ENCODE peak calls at places on chromosomes 12 and 14, in six cellular contexts. One of them, this sample, is unnamed.

GRCh38 chr12:85642810-85643209 is 193.4 kb downstream of the RASSF9 start:
- DNase-seq in trophoblast cell: peak
- DNase-seq in H9: no peak
- DNase-seq in IMR-90: peak
- DNase-seq in neuronal stem cell: no peak
- DNase-seq in H1: no peak
- DNase-seq in this sample: peak

GRCh38 chr12:94289551-94290312 is 141.4 kb downstream of the PLXNC1 start:
- DNase-seq in H9: no peak
- DNase-seq in IMR-90: peak
- DNase-seq in trophoblast cell: peak
- DNase-seq in neuronal stem cell: no peak
- DNase-seq in H1: no peak
- DNase-seq in this sample: peak

GRCh38 chr12:26833692-26834168 is 736 bp upstream of the ITPR2 start:
- DNase-seq in neuronal stem cell: peak
- DNase-seq in H1: no peak
- DNase-seq in IMR-90: peak
- DNase-seq in H9: peak
- DNase-seq in trophoblast cell: peak
- DNase-seq in this sample: peak

GRCh38 chr12:112401054-112401453 is 8.4 kb downstream of the RPL6 start:
- DNase-seq in trophoblast cell: no peak
- DNase-seq in H1: no peak
- DNase-seq in H9: no peak
- DNase-seq in neuronal stem cell: no peak
- DNase-seq in IMR-90: no peak
- DNase-seq in this sample: no peak

GRCh38 chr12:64610660-64611429 is 550 bp downstream of the RASSF3 start:
- DNase-seq in H1: no peak
- DNase-seq in IMR-90: peak
- DNase-seq in neuronal stem cell: peak
- DNase-seq in H9: peak
- DNase-seq in trophoblast cell: peak
- DNase-seq in this sample: peak

GRCh38 chr14:68807987-68808386 is 15.1 kb upstream of the ZFP36L1 start:
- DNase-seq in IMR-90: no peak
- DNase-seq in trophoblast cell: no peak
- DNase-seq in neuronal stem cell: no peak
- DNase-seq in H1: no peak
- DNase-seq in H9: no peak
- DNase-seq in this sample: no peak

GRCh38 chr12:19694627-19695026 is 255.3 kb downstream of the AEBP2 start:
- DNase-seq in H9: no peak
- DNase-seq in H1: no peak
- DNase-seq in neuronal stem cell: no peak
- DNase-seq in trophoblast cell: no peak
- DNase-seq in IMR-90: peak
- DNase-seq in this sample: peak

GRCh38 chr12:65998536-65999530 is 131.7 kb downstream of the LLPH start:
- DNase-seq in trophoblast cell: peak
- DNase-seq in H1: no peak
- DNase-seq in IMR-90: peak
- DNase-seq in neuronal stem cell: no peak
- DNase-seq in H9: no peak
- DNase-seq in this sample: no peak

GRCh38 chr14:35576856-35577255 is 42.9 kb downstream of the INSM2 start:
- DNase-seq in H9: no peak
- DNase-seq in trophoblast cell: no peak
- DNase-seq in IMR-90: no peak
- DNase-seq in neuronal stem cell: no peak
- DNase-seq in H1: no peak
- DNase-seq in this sample: no peak

GRCh38 chr12:52025301-52026172 is 18.8 kb downstream of the TAMALIN start:
- DNase-seq in trophoblast cell: peak
- DNase-seq in neuronal stem cell: peak
- DNase-seq in H9: peak
- DNase-seq in H1: no peak
- DNase-seq in IMR-90: peak
- DNase-seq in this sample: peak

GRCh38 chr14:49920935-49921334 is 28.1 kb downstream of the ARF6 start:
- DNase-seq in H9: no peak
- DNase-seq in IMR-90: no peak
- DNase-seq in neuronal stem cell: no peak
- DNase-seq in trophoblast cell: peak
- DNase-seq in H1: no peak
- DNase-seq in this sample: no peak

GRCh38 chr14:76773956-76774355 is 12.7 kb downstream of the VASH1 start:
- DNase-seq in IMR-90: no peak
- DNase-seq in H1: no peak
- DNase-seq in neuronal stem cell: no peak
- DNase-seq in trophoblast cell: peak
- DNase-seq in H9: peak
- DNase-seq in this sample: no peak
- H2AFZ ChIP-seq in IMR-90: no peak
- H2AFZ ChIP-seq in H1: no peak
- H2AFZ ChIP-seq in neuronal stem cell: no peak
- H2AFZ ChIP-seq in trophoblast cell: no peak
- H2AFZ ChIP-seq in H9: no peak
- H2AFZ ChIP-seq in this sample: no peak

DNA sequence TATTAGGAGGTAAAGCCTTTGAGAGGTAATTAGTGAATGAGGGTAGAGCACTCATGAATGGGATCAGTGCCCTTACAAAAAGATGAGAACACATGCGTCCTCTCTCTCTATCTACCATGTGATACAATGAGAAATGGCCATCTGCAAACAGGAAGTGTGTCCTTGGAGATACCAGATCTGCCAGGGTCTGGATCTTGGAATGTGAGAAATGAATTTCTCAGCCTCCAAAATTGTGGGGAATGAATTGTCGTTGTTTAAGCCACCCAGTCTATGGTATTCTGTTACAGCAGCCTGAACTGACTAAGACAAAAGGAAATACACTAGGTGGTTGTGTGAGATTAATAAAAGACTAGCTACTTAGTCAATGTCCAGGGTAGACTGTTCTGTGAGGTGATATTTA is 366.6 kb downstream of the NELL2 start:
- DNase-seq in H1: no peak
- DNase-seq in trophoblast cell: peak
- DNase-seq in IMR-90: no peak
- DNase-seq in neuronal stem cell: peak
- DNase-seq in H9: no peak
- DNase-seq in this sample: peak
- H4K91ac ChIP-seq in H1: no peak
- H4K91ac ChIP-seq in trophoblast cell: no peak
- H4K91ac ChIP-seq in IMR-90: no peak
- H4K91ac ChIP-seq in neuronal stem cell: no peak
- H4K91ac ChIP-seq in H9: no peak
- H4K91ac ChIP-seq in this sample: no peak

GRCh38 chr12:95326855-95327254 is 109.2 kb downstream of the VEZT start:
- DNase-seq in H9: no peak
- DNase-seq in trophoblast cell: no peak
- DNase-seq in IMR-90: no peak
- DNase-seq in neuronal stem cell: no peak
- DNase-seq in H1: no peak
- DNase-seq in this sample: no peak
- H2AFZ ChIP-seq in H9: no peak
- H2AFZ ChIP-seq in trophoblast cell: no peak
- H2AFZ ChIP-seq in IMR-90: no peak
- H2AFZ ChIP-seq in neuronal stem cell: no peak
- H2AFZ ChIP-seq in H1: no peak
- H2AFZ ChIP-seq in this sample: no peak

GRCh38 chr14:103288076-103288766 is 45.8 kb upstream of the EIF5 start:
- DNase-seq in H9: no peak
- DNase-seq in neuronal stem cell: no peak
- DNase-seq in H1: no peak
- DNase-seq in trophoblast cell: no peak
- DNase-seq in IMR-90: no peak
- DNase-seq in this sample: no peak
- H4K91ac ChIP-seq in H9: no peak
- H4K91ac ChIP-seq in neuronal stem cell: no peak
- H4K91ac ChIP-seq in H1: no peak
- H4K91ac ChIP-seq in trophoblast cell: no peak
- H4K91ac ChIP-seq in IMR-90: no peak
- H4K91ac ChIP-seq in this sample: no peak

GRCh38 chr12:127130506-127131100 is 1136.4 kb upstream of the TMEM132C start:
- DNase-seq in trophoblast cell: no peak
- DNase-seq in H9: no peak
- DNase-seq in IMR-90: no peak
- DNase-seq in H1: no peak
- DNase-seq in neuronal stem cell: no peak
- DNase-seq in this sample: no peak

GRCh38 chr12:127127887-127128286 is 1139.1 kb upstream of the TMEM132C start:
- DNase-seq in neuronal stem cell: no peak
- DNase-seq in trophoblast cell: no peak
- DNase-seq in H1: no peak
- DNase-seq in IMR-90: no peak
- DNase-seq in H9: no peak
- DNase-seq in this sample: no peak

DNA sequence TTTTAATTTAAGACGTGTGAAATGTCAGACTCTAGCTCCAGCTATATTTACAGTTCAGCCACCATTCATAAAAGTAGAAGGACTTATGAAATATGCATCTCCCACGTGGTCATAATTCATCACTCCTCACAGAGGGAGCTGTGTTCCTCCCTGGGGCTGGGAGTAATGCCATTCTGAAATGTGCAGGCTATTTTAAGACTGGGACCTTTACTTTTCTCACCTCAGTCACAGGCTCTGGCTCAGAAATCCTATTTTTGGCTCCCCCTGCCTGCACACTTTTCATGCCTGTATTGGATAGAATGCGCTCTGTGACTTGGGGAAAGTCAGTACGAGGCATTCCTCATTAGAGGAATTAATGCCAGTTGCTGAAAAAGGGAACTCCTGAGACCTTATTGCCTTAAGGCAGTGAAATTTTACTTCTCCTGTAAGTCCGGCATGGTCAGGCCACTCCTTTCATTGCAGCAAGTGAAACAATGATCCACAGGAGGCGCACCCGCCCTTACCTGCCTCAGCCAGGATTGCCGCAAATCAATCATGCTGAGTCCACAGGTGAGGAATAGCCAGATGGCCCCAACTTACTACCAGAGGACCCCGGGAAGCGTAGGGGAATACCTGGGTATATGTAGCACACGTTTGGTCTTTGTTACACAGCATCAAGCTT is 1133.2 kb upstream of the TMEM132C start:
- DNase-seq in H1: no peak
- DNase-seq in IMR-90: no peak
- DNase-seq in H9: peak
- DNase-seq in neuronal stem cell: no peak
- DNase-seq in trophoblast cell: no peak
- DNase-seq in this sample: no peak
- H2AFZ ChIP-seq in H1: peak
- H2AFZ ChIP-seq in IMR-90: no peak
- H2AFZ ChIP-seq in H9: no peak
- H2AFZ ChIP-seq in neuronal stem cell: no peak
- H2AFZ ChIP-seq in trophoblast cell: no peak
- H2AFZ ChIP-seq in this sample: no peak

GRCh38 chr12:5573390-5573789 is 141.5 kb downstream of the NTF3 start:
- DNase-seq in trophoblast cell: no peak
- DNase-seq in neuronal stem cell: no peak
- DNase-seq in IMR-90: no peak
- DNase-seq in H1: no peak
- DNase-seq in H9: no peak
- DNase-seq in this sample: no peak

GRCh38 chr12:5568325-5568981 is 136.5 kb downstream of the NTF3 start:
- DNase-seq in H9: no peak
- DNase-seq in neuronal stem cell: no peak
- DNase-seq in H1: no peak
- DNase-seq in trophoblast cell: peak
- DNase-seq in IMR-90: peak
- DNase-seq in this sample: no peak

GRCh38 chr12:5567021-5567744 is 135.3 kb downstream of the NTF3 start:
- DNase-seq in H1: no peak
- DNase-seq in neuronal stem cell: no peak
- DNase-seq in H9: peak
- DNase-seq in trophoblast cell: no peak
- DNase-seq in IMR-90: peak
- DNase-seq in this sample: peak

GRCh38 chr12:5576011-5576410 is 144.1 kb downstream of the NTF3 start:
- DNase-seq in trophoblast cell: no peak
- DNase-seq in H9: no peak
- DNase-seq in neuronal stem cell: no peak
- DNase-seq in H1: no peak
- DNase-seq in IMR-90: no peak
- DNase-seq in this sample: no peak

GRCh38 chr12:5571115-5571514 is 139.2 kb downstream of the NTF3 start:
- DNase-seq in IMR-90: no peak
- DNase-seq in trophoblast cell: peak
- DNase-seq in H9: no peak
- DNase-seq in H1: no peak
- DNase-seq in neuronal stem cell: no peak
- DNase-seq in this sample: no peak
- H4K91ac ChIP-seq in IMR-90: no peak
- H4K91ac ChIP-seq in trophoblast cell: no peak
- H4K91ac ChIP-seq in H9: no peak
- H4K91ac ChIP-seq in H1: no peak
- H4K91ac ChIP-seq in neuronal stem cell: no peak
- H4K91ac ChIP-seq in this sample: no peak

DNA sequence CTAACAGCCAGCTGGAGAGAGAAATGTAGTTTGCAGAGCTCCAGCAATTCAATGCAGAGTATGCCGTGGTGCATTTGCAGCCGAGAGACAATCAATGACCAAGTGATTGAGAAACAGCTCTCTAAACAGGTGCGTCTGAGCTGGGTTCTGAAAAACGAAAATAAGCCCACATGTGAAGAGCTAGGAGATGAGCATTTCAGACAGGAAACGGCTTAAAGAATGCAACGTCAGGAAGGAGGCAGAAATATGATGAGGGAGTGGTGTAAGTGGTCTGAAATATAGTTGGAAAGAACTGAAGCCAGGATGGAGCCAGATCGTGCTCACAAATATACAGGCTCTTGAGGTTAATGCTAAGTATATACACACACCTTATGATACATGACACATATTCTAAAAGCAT is 2.5 kb upstream of the GARIN2 start:
- DNase-seq in H1: no peak
- DNase-seq in H9: no peak
- DNase-seq in neuronal stem cell: no peak
- DNase-seq in IMR-90: peak
- DNase-seq in trophoblast cell: peak
- DNase-seq in this sample: peak
- H2AFZ ChIP-seq in H1: no peak
- H2AFZ ChIP-seq in H9: no peak
- H2AFZ ChIP-seq in neuronal stem cell: no peak
- H2AFZ ChIP-seq in IMR-90: no peak
- H2AFZ ChIP-seq in trophoblast cell: no peak
- H2AFZ ChIP-seq in this sample: no peak

GRCh38 chr14:100668352-100668751 is 58.3 kb upstream of the DLK1 start:
- DNase-seq in H1: no peak
- DNase-seq in trophoblast cell: no peak
- DNase-seq in H9: no peak
- DNase-seq in IMR-90: no peak
- DNase-seq in neuronal stem cell: no peak
- DNase-seq in this sample: no peak
- H4K91ac ChIP-seq in H1: no peak
- H4K91ac ChIP-seq in trophoblast cell: no peak
- H4K91ac ChIP-seq in H9: no peak
- H4K91ac ChIP-seq in IMR-90: no peak
- H4K91ac ChIP-seq in neuronal stem cell: no peak
- H4K91ac ChIP-seq in this sample: no peak

This sample was measured in mesenchymal stem cell.